ENCODE peak calls at places on chromosomes 7 and 10, in seven cellular contexts. T, X, G, V, I, C and D are unnamed samples.

GRCh38 chr7:117148971-117149370 is 173.9 kb downstream of the WNT2 start:
- DNase-seq in C (no peak), T (no peak), G (no peak), X (no peak), V (no peak), I (no peak), D (no peak)

GRCh38 chr10:8498881-8499280 is 444.4 kb downstream of the GATA3 start:
- DNase-seq in T (no peak), X (no peak), G (no peak), I (no peak), V (no peak), C (no peak), D (no peak)

GRCh38 chr7:31763548-31763947 is 76.5 kb downstream of the PPP1R17 start:
- DNase-seq in G (no peak), X (no peak), T (no peak), C (no peak), V (no peak), I (no peak), D (no peak)

GRCh38 chr10:37860494-37861190 is 3.2 kb upstream of the ZNF248 start:
- DNase-seq in V (no peak), T (peak), I (peak), C (no peak), X (no peak), G (no peak), D (no peak)

GRCh38 chr10:93435621-93436385 is 46.3 kb downstream of the MYOF start:
- DNase-seq in G (no peak), V (no peak), I (peak), C (no peak), X (no peak), T (peak), D (no peak)

GRCh38 chr7:64885520-64886240 is 17.4 kb upstream of the ZNF273 start:
- DNase-seq in G (no peak), I (no peak), V (no peak), C (no peak), T (no peak), X (no peak), D (no peak)

GRCh38 chr10:75403144-75404022 is 1.8 kb upstream of the ZNF503 start:
- DNase-seq in I (peak), V (peak), X (peak), C (peak), G (no peak), T (peak), D (no peak)

GRCh38 chr7:6590645-6591110 is 857 bp downstream of the INTS15 start:
- DNase-seq in T (no peak), G (no peak), V (no peak), C (no peak), I (no peak), X (no peak), D (no peak)

GRCh38 chr10:14543048-14543903 is 212.6 kb upstream of the FRMD4A start:
- DNase-seq in T (peak), C (peak), G (no peak), V (no peak), I (no peak), X (peak), D (no peak)

GRCh38 chr10:73796766-73797165 is 11.4 kb downstream of the ZSWIM8 start:
- DNase-seq in V (no peak), T (no peak), G (no peak), C (no peak), X (no peak), I (no peak), D (no peak)

GRCh38 chr10:101493782-101494281 is 94.2 kb downstream of the POLL start:
- DNase-seq in C (no peak), G (no peak), V (no peak), I (no peak), X (no peak), T (no peak), D (no peak)

GRCh38 chr10:123147635-123148413 is at the start of gene HMX2:
- DNase-seq in G (peak), T (no peak), V (peak), C (no peak), I (no peak), X (no peak), D (peak)

GRCh38 chr7:148142660-148143248 is 447.8 kb upstream of the C7orf33 start:
- DNase-seq in C (no peak), I (peak), V (no peak), T (peak), X (no peak), G (no peak), D (peak)

GRCh38 chr10:60388709-60389241 is 900 bp downstream of the ANK3 start:
- DNase-seq in T (no peak), X (no peak), V (no peak), G (no peak), I (no peak), C (no peak), D (no peak)

GRCh38 chr7:128398016-128398840 is 11.6 kb downstream of the IMPDH1 start:
- DNase-seq in G (no peak), C (no peak), X (peak), I (peak), T (peak), V (peak), D (peak)

GRCh38 chr7:107785170-107785569 is 17.9 kb downstream of the SLC26A3 start:
- DNase-seq in X (no peak), I (no peak), G (no peak), V (no peak), C (no peak), T (no peak), D (no peak)